ENCODE peak calls at places on chromosomes 16 and 17, in ten cellular contexts. O is activated T-cell treated with anti-CD3 and anti-CD28 coated beads, Interleukin-2, amount 50 U/mL, for 72 hours; K is AG04450; L is SHP77; Q is T47D; W is OCI-LY7; B is AG10803; E is brain microvascular endothelial cell; Y is fibroblast of villous mesenchyme; J is adrenal gland. A is an unnamed sample.

GRCh38 chr16:74578433-74578832 is 28.5 kb downstream of the GLG1 start:
- DNase-seq in O (no peak), K (no peak), L (no peak), Q (no peak), W (no peak), B (no peak), E (no peak), Y (no peak), J (no peak), A (no peak)

GRCh38 chr16:58638148-58639036 is 8.8 kb upstream of the CNOT1 start:
- DNase-seq in O (no peak), K (peak; percentile 83), L (peak; percentile 14), Q (no peak), W (no peak), B (peak; percentile 92), E (peak; percentile 66), Y (peak; percentile 89), J (peak; percentile 84), A (no peak)

GRCh38 chr17:21452377-21453143 is 76.4 kb downstream of the KCNJ12 start:
- DNase-seq in O (peak; percentile 36), K (peak; percentile 41), L (no peak), Q (no peak), W (peak; percentile 5), B (peak; percentile 71), E (peak; percentile 59), Y (peak; percentile 73), J (peak; percentile 59), A (no peak)

GRCh38 chr16:26756633-26757032 is 310.1 kb upstream of the C16orf82 start:
- DNase-seq in O (no peak), K (no peak), L (no peak), Q (no peak), W (no peak), B (no peak), E (no peak), Y (no peak), J (no peak), A (no peak)

GRCh38 chr16:87897563-87898505 is 28.5 kb upstream of the SLC7A5 start:
- DNase-seq in O (peak; percentile 79), K (no peak), L (no peak), Q (no peak), W (peak; percentile 16), B (no peak), E (no peak), Y (no peak), J (no peak), A (no peak)

GRCh38 chr17:76263896-76264295 is 1.3 kb upstream of the UBALD2 start:
- DNase-seq in O (no peak), K (no peak), L (no peak), Q (no peak), W (no peak), B (no peak), E (no peak), Y (no peak), J (no peak), A (no peak)

GRCh38 chr16:30112197-30113030 is 923 bp downstream of the GDPD3 start:
- DNase-seq in O (peak; percentile 69), K (no peak), L (peak; percentile 61), Q (no peak), W (peak; percentile 78), B (peak; percentile 57), E (peak; percentile 29), Y (peak; percentile 68), J (peak; percentile 76), A (no peak)

GRCh38 chr17:58614854-58615409 is 76.9 kb downstream of the TEX14 start:
- DNase-seq in O (no peak), K (no peak), L (no peak), Q (no peak), W (no peak), B (no peak), E (no peak), Y (no peak), J (no peak), A (no peak)

GRCh38 chr17:33444731-33445130 is 151.6 kb upstream of the ASIC2 start:
- DNase-seq in O (no peak), K (no peak), L (no peak), Q (no peak), W (no peak), B (no peak), E (no peak), Y (peak; percentile 58), J (no peak), A (no peak)

GRCh38 chr16:47732122-47732805 is 271.1 kb downstream of the PHKB start:
- DNase-seq in O (peak; percentile 46), K (peak; percentile 53), L (no peak), Q (no peak), W (no peak), B (peak; percentile 88), E (peak; percentile 94), Y (peak; percentile 91), J (no peak), A (no peak)

GRCh38 chr17:72254808-72255449 is 134.1 kb downstream of the SOX9 start:
- DNase-seq in O (no peak), K (no peak), L (no peak), Q (no peak), W (no peak), B (no peak), E (no peak), Y (no peak), J (no peak), A (no peak)